ENCODE peak calls at places on chromosomes 12 and 14, in eight cellular contexts. Q is heart right ventricle, A is stomach, N is esophagus squamous epithelium, D is LNCaP clone FGC, Y is lung, R is Peyer's patch, M is foreskin fibroblast. C is an unnamed sample.
A peak's percentile ranks its signal among the peaks of the same experiment; 100 is the strongest.

GRCh38 chr12:127260531-127260930 is 1006.4 kb upstream of the TMEM132C start:
- DNase-seq in Q (no peak), M (peak; percentile 73), N (no peak), A (no peak), Y (no peak), R (no peak), D (no peak), C (peak; percentile 78)

GRCh38 chr14:77097006-77097688 is 911 bp upstream of the CIPC start:
- DNase-seq in R (no peak), Y (no peak), A (no peak), N (no peak), M (peak; percentile 23), D (no peak), Q (no peak), C (no peak)

GRCh38 chr14:77181603-77182437 is at the start of gene TMEM63C:
- DNase-seq in Q (no peak), N (no peak), R (peak; percentile 53), M (no peak), D (peak; percentile 91), Y (no peak), A (peak; percentile 52), C (no peak)

GRCh38 chr12:30427555-30427954 is 268.1 kb downstream of the IPO8 start:
- DNase-seq in Q (no peak), D (no peak), Y (no peak), R (no peak), A (no peak), M (no peak), N (no peak), C (no peak)

GRCh38 chr14:32076278-32077080 is 625 bp upstream of the ARHGAP5 start:
- DNase-seq in D (peak; percentile 84), A (peak; percentile 95), Y (peak; percentile 95), N (peak; percentile 56), M (peak; percentile 98), R (peak; percentile 77), Q (peak; percentile 96), C (peak; percentile 97)

GRCh38 chr14:23174266-23174665 is 9.2 kb downstream of the SLC7A8 start:
- DNase-seq in Q (no peak), Y (no peak), A (no peak), D (no peak), R (no peak), N (no peak), M (peak; percentile 73), C (peak; percentile 48)

GRCh38 chr14:91722386-91722785 is 9.5 kb downstream of the CATSPERB start:
- DNase-seq in N (no peak), M (no peak), Q (no peak), A (no peak), Y (no peak), R (no peak), D (no peak), C (no peak)

GRCh38 chr12:52207895-52208294 is 16.1 kb upstream of the KRT80 start:
- DNase-seq in R (no peak), Y (no peak), A (peak; percentile 86), N (no peak), M (no peak), Q (peak; percentile 65), D (no peak), C (peak; percentile 78)

GRCh38 chr14:23121401-23121800 is 2.3 kb upstream of the CEBPE start:
- DNase-seq in Q (peak; percentile 45), D (no peak), Y (no peak), R (peak; percentile 70), M (peak; percentile 29), N (no peak), A (peak; percentile 48), C (no peak)

GRCh38 chr12:78240827-78241226 is 410.1 kb downstream of the NAV3 start:
- DNase-seq in Y (no peak), Q (no peak), R (no peak), D (no peak), A (no peak), M (no peak), N (no peak), C (no peak)

GRCh38 chr12:130161261-130162231 is 718 bp upstream of the FZD10 start:
- DNase-seq in Y (no peak), A (no peak), M (no peak), R (no peak), Q (peak; percentile 50), N (no peak), D (no peak), C (peak; percentile 14)

GRCh38 chr12:131921866-131922769 is 7.0 kb upstream of the PUS1 start:
- DNase-seq in Q (peak; percentile 47), Y (no peak), A (no peak), M (no peak), N (no peak), R (no peak), D (no peak), C (no peak)

GRCh38 chr12:27936196-27936595 is 36.3 kb downstream of the PTHLH start:
- DNase-seq in R (no peak), N (no peak), D (no peak), Q (no peak), M (no peak), A (no peak), Y (no peak), C (no peak)

GRCh38 chr12:76690916-76691700 is 72.8 kb upstream of the ZDHHC17 start:
- DNase-seq in Q (no peak), M (no peak), N (no peak), Y (no peak), A (no peak), R (no peak), D (no peak), C (no peak)
- H3K4me3 ChIP-seq in Q (no peak overlapping the region), M (no peak overlapping the region), N (no peak overlapping the region), Y (no peak overlapping the region), A (no peak overlapping the region), R (no peak overlapping the region), D (no peak overlapping the region), C (no peak overlapping the region)

GRCh38 chr14:75126121-75126544 is 715 bp downstream of the NEK9 start:
- DNase-seq in Y (no peak), D (no peak), A (no peak), R (no peak), N (no peak), Q (no peak), M (no peak), C (no peak)

GRCh38 chr14:75127903-75128595 is 1.2 kb upstream of the NEK9 start:
- DNase-seq in Y (no peak), A (no peak), M (no peak), D (no peak), R (no peak), Q (no peak), N (no peak), C (no peak)

GRCh38 chr14:75123991-75124390 is 2.9 kb downstream of the NEK9 start:
- DNase-seq in N (no peak), Y (peak; percentile 30), M (peak; percentile 56), D (no peak), R (no peak), A (no peak), Q (no peak), C (peak; percentile 25)

GRCh38 chr14:75126679-75127473 is at the start of gene NEK9:
- DNase-seq in M (peak; percentile 76), Q (peak; percentile 94), Y (peak; percentile 95), R (peak; percentile 89), D (peak; percentile 76), A (peak; percentile 91), N (peak; percentile 55), C (peak; percentile 40)

GRCh38 chr14:75125617-75126016 is 1.2 kb downstream of the NEK9 start:
- DNase-seq in A (no peak), D (no peak), N (no peak), Y (no peak), Q (no peak), M (peak; percentile 73), R (no peak), C (peak; percentile 36)
- H3K4me3 ChIP-seq in A (peak overlapping the region; percentile 74), D (peak overlapping the region; percentile 87), N (peak overlapping the region; percentile 83), Y (no peak overlapping the region), Q (peak overlapping the region; percentile 81), M (peak overlapping the region; percentile 79), R (peak overlapping the region; percentile 78), C (peak overlapping the region; percentile 73)

DNA sequence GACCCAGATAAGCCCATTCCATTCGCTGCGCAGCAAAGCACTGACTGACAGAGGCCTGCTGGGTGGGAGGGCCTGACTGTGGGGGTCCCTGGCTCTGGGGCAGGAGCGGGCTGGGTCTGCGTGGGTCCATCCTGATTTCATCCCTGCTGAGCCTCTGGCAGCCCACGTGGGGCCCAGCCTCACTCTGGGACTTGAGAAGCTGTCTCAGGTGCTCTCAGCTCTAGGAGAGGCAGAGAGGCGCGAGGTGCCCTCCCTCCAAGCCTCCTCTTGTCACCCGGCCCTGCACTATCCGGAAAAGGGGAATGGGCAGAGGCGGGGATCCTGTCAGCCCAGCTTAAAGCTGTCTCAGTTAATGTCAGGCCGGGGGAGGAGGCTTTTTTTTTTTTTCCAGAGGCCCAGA is 907 bp downstream of the ABCB9 start:
- DNase-seq in Q (no peak), R (no peak), A (no peak), D (no peak), M (no peak), N (no peak), Y (no peak), C (no peak)
- H3K4me3 ChIP-seq in Q (peak overlapping the region; percentile 64), R (peak overlapping the region; percentile 65), A (peak overlapping the region; percentile 54), D (peak overlapping the region; percentile 86), M (peak overlapping the region; percentile 77), N (peak overlapping the region; percentile 72), Y (no peak overlapping the region), C (peak overlapping the region; percentile 90)

DNA sequence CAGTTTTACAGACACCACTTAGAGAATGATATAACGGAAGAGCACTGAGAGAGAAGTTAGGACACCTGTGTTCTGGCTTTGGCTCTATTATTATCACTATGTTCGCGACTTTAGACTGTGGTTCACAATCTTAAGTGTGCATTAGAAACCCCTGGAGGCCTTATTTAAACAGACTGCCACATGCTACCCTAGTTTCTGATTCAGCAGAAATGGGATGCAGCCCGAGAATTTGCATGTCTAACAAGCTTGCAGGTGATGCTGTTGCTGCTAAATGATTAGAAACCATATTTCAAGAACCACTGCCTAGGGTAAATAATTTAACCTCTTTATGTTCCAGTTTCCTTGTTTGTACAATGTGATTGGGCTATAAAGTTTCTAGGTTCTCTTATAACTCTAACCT is 3.6 kb upstream of the RAD51AP1 start:
- DNase-seq in R (no peak), D (no peak), A (no peak), M (no peak), Q (no peak), Y (no peak), N (no peak), C (no peak)
- H3K4me3 ChIP-seq in R (no peak overlapping the region), D (no peak overlapping the region), A (no peak overlapping the region), M (no peak overlapping the region), Q (no peak overlapping the region), Y (no peak overlapping the region), N (no peak overlapping the region), C (no peak overlapping the region)

GRCh38 chr12:55827806-55828205 is 1.6 kb downstream of the DNAJC14 start:
- DNase-seq in Y (no peak), R (no peak), N (no peak), M (no peak), A (no peak), Q (no peak), D (no peak), C (no peak)
- H3K4me3 ChIP-seq in Y (no peak overlapping the region), R (no peak overlapping the region), N (peak overlapping the region; percentile 24), M (peak overlapping the region; percentile 10), A (no peak overlapping the region), Q (no peak overlapping the region), D (no peak overlapping the region), C (no peak overlapping the region)

C was measured in skeletal muscle cell.